ENCODE peak calls at places on chromosomes 16 and 17, in nine cellular contexts. F is tibial nerve, L is HCT116, G is uterus, I is heart left ventricle, R is transverse colon, O is esophagus squamous epithelium, K is right lobe of liver, D is Peyer's patch. B is an unnamed sample.

GRCh38 chr17:50465171-50465570 is 3.5 kb downstream of the CHAD start:
- DNase-seq in F (no peak), L (no peak), G (no peak), I (no peak), R (no peak), O (no peak), K (no peak), D (no peak), B (no peak)

GRCh38 chr16:84660973-84661372 is 12.7 kb downstream of the KLHL36 start:
- DNase-seq in F (no peak), L (no peak), G (no peak), I (no peak), R (no peak), O (no peak), K (no peak), D (no peak), B (no peak)

GRCh38 chr17:17971431-17972125 is 622 bp downstream of the TOM1L2 start:
- DNase-seq in F (peak; percentile 13), L (no peak), G (peak; percentile 40), I (peak; percentile 69), R (peak; percentile 48), O (no peak), K (peak; percentile 77), D (no peak), B (peak; percentile 46)

GRCh38 chr16:29811896-29812665 is at the start of gene PRRT2:
- DNase-seq in F (peak; percentile 49), L (no peak), G (peak; percentile 80), I (peak; percentile 72), R (peak; percentile 64), O (no peak), K (peak; percentile 57), D (peak; percentile 51), B (peak; percentile 40)

GRCh38 chr16:48607056-48607825 is 2.7 kb downstream of the N4BP1 start:
- DNase-seq in F (no peak), L (no peak), G (no peak), I (no peak), R (peak; percentile 66), O (no peak), K (no peak), D (no peak), B (no peak)

GRCh38 chr16:6643083-6643686 is 689.5 kb upstream of the RBFOX1 start:
- DNase-seq in F (peak; percentile 85), L (no peak), G (no peak), I (no peak), R (peak; percentile 49), O (no peak), K (no peak), D (no peak), B (peak; percentile 28)

GRCh38 chr16:29876186-29876577 is 13.2 kb upstream of the CDIPT start:
- DNase-seq in F (no peak), L (no peak), G (no peak), I (no peak), R (no peak), O (no peak), K (no peak), D (no peak), B (no peak)

GRCh38 chr16:79451196-79451816 is 149.2 kb downstream of the MAF start:
- DNase-seq in F (no peak), L (no peak), G (no peak), I (no peak), R (no peak), O (no peak), K (no peak), D (no peak), B (no peak)

GRCh38 chr16:84847554-84848415 is 28.0 kb downstream of the CRISPLD2 start:
- DNase-seq in F (no peak), L (no peak), G (no peak), I (no peak), R (no peak), O (no peak), K (no peak), D (no peak), B (no peak)

GRCh38 chr17:40813804-40814203 is 8.6 kb downstream of the KRT10 start:
- DNase-seq in F (no peak), L (no peak), G (no peak), I (no peak), R (no peak), O (no peak), K (no peak), D (no peak), B (no peak)

GRCh38 chr17:5780476-5780875 is 196.2 kb upstream of the NLRP1 start:
- DNase-seq in F (no peak), L (peak; percentile 31), G (no peak), I (no peak), R (no peak), O (no peak), K (no peak), D (no peak), B (no peak)

GRCh38 chr17:74542727-74543383 is 3.1 kb downstream of the CD300C start:
- DNase-seq in F (no peak), L (no peak), G (no peak), I (no peak), R (no peak), O (no peak), K (no peak), D (no peak), B (no peak)

GRCh38 chr16:85843471-85844168 is 44.1 kb downstream of the COX4I1 start:
- DNase-seq in F (no peak), L (no peak), G (no peak), I (no peak), R (no peak), O (no peak), K (no peak), D (no peak), B (no peak)

GRCh38 chr17:73536700-73537680 is 107.3 kb downstream of the SDK2 start:
- DNase-seq in F (no peak), L (no peak), G (no peak), I (no peak), R (no peak), O (no peak), K (no peak), D (no peak), B (no peak)

GRCh38 chr17:54455251-54455868 is 445.3 kb upstream of the TOM1L1 start:
- DNase-seq in F (no peak), L (no peak), G (no peak), I (no peak), R (no peak), O (no peak), K (no peak), D (no peak), B (no peak)

GRCh38 chr17:68468334-68468733 is 11.0 kb upstream of the WIPI1 start:
- DNase-seq in F (no peak), L (no peak), G (no peak), I (peak; percentile 49), R (no peak), O (no peak), K (no peak), D (no peak), B (no peak)

GRCh38 chr17:75652934-75653549 is 13.9 kb downstream of the RECQL5 start:
- DNase-seq in F (no peak), L (no peak), G (no peak), I (no peak), R (no peak), O (no peak), K (peak; percentile 26), D (no peak), B (peak; percentile 37)

GRCh38 chr17:41494524-41494923 is 4.8 kb upstream of the KRT36 start:
- DNase-seq in F (no peak), L (no peak), G (no peak), I (no peak), R (no peak), O (no peak), K (peak; percentile 16), D (no peak), B (no peak)

DNA sequence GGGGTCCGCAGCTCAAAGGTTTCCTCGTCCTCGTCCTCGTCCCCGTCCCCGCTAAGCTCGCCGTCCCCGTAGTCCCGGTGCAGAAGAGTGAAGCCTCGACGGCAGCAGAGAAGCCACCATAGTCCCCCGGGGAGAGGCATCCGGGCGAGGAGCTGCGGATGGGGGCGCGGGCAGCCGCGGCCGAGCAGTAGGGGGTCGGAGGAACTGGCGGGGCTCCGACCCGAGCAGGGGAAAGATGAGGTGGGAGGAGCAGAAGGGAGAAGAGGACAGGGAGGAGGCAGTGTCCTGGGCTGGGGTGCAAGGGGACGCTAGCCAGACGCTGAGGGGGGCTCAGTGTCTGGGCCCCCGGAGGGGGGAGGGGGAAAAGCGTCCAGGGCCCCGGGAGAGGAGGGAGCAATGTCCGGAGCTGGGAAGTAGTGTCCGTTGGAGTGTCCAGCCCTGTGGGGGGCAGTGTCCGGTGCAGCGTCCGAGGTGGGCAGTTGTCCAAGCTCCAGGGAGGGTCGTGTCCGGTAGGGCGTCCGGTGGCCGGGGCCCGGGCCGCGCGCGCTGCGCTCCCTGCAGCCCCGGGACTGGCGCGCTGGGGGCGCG is at the start of gene PLEKHH3:
- DNase-seq in F (no peak), L (no peak), G (no peak), I (no peak), R (no peak), O (no peak), K (no peak), D (no peak), B (no peak)
- H3K27me3 ChIP-seq in F (no peaks in the 10 kb centered on the region), L (no peaks in the 10 kb centered on the region), G (no peaks in the 10 kb centered on the region), I (peaks cover 35% of the 10 kb centered on the region), R (peaks cover 4% of the 10 kb centered on the region), O (no peaks in the 10 kb centered on the region), K (no peaks in the 10 kb centered on the region), D (no peaks in the 10 kb centered on the region), B (no peaks in the 10 kb centered on the region)

GRCh38 chr16:51509336-51509735 is 358.3 kb upstream of the SALL1 start:
- DNase-seq in F (no peak), L (no peak), G (no peak), I (no peak), R (no peak), O (no peak), K (no peak), D (no peak), B (no peak)
- H3K4me3 ChIP-seq in F (no peak overlapping the region), L (no peak overlapping the region), G (no peak overlapping the region), I (no peak overlapping the region), R (no peak overlapping the region), O (no peak overlapping the region), K (no peak overlapping the region), D (no peak overlapping the region), B (no peak overlapping the region)

GRCh38 chr17:62057696-62058095 is 7.4 kb downstream of the MED13 start:
- DNase-seq in F (no peak), L (no peak), G (no peak), I (no peak), R (no peak), O (no peak), K (no peak), D (no peak), B (no peak)
- TF ChIP-seq POLR2A in F (no peak), L (no peak), G (no peak), I (no peak), R (no peak), O (no peak), K (no peak), D (no peak), B (no peak)

DNA sequence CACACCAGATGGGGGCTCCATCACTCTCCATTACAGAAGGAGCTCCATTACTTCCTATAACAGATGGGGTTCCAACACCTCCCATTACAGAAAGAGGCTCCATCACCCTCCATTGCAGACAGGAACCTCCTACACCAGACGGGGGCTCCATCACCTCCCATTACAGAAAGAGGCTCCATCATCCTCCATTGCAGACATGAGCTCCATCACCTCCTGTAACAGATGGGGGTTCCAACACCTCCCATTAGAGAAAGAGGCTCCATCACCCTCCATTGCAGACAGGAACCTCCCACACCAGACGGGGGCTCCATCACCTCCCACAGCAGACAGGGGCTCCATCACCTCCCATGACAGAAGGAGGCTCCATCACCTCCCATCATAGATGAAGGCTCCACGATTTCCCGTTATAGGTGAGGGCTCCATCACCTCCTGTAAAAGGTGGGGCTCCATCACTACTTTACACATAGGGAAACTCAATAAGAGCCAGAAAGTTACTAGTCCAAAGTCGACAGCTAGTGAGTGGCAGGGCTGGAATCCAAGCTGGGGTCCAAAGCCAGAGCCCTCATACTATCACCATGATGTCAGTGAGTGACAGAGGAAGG is 224.8 kb downstream of the RBFOX3 start:
- DNase-seq in F (no peak), L (no peak), G (no peak), I (no peak), R (no peak), O (no peak), K (no peak), D (no peak), B (no peak)
- H3K27me3 ChIP-seq in F (no peaks in the 10 kb centered on the region), L (peaks cover 55% of the 10 kb centered on the region), G (no peaks in the 10 kb centered on the region), I (peaks cover 31% of the 10 kb centered on the region), R (peaks cover 21% of the 10 kb centered on the region), O (no peaks in the 10 kb centered on the region), K (no peaks in the 10 kb centered on the region), D (no peaks in the 10 kb centered on the region), B (no peaks in the 10 kb centered on the region)

B was measured in body of pancreas.